ENCODE peak calls at places on chromosomes 7 and 10, in ten cellular contexts. One of them, this sample, is unnamed.

GRCh38 chr10:48215148-48215982 is 59.1 kb downstream of the FRMPD2 start:
- DNase-seq in CD8-positive, alpha-beta T cell: peak; percentile 23
- DNase-seq in psoas muscle: no peak
- DNase-seq in NCI-H345: peak; percentile 40
- DNase-seq in GM03348: peak; percentile 47
- DNase-seq in H9: peak; percentile 72
- DNase-seq in mucosa of gallbladder: peak; percentile 19
- DNase-seq in AG04450: no peak
- DNase-seq in HEK293T: peak; percentile 71
- DNase-seq in renal cortical epithelial cell: peak; percentile 46
- DNase-seq in this sample: no peak

GRCh38 chr10:77159538-77160110 is 478.0 kb downstream of the KCNMA1 start:
- DNase-seq in CD8-positive, alpha-beta T cell: no peak
- DNase-seq in psoas muscle: no peak
- DNase-seq in NCI-H345: no peak
- DNase-seq in GM03348: peak; percentile 19
- DNase-seq in H9: no peak
- DNase-seq in mucosa of gallbladder: no peak
- DNase-seq in AG04450: no peak
- DNase-seq in HEK293T: no peak
- DNase-seq in renal cortical epithelial cell: peak; percentile 88
- DNase-seq in this sample: no peak

GRCh38 chr10:17685227-17685840 is 41.4 kb downstream of the STAM start:
- DNase-seq in CD8-positive, alpha-beta T cell: no peak
- DNase-seq in psoas muscle: no peak
- DNase-seq in NCI-H345: no peak
- DNase-seq in GM03348: no peak
- DNase-seq in H9: no peak
- DNase-seq in mucosa of gallbladder: no peak
- DNase-seq in AG04450: no peak
- DNase-seq in HEK293T: no peak
- DNase-seq in renal cortical epithelial cell: no peak
- DNase-seq in this sample: no peak

GRCh38 chr7:34756025-34756437 is 98.0 kb downstream of the NPSR1 start:
- DNase-seq in CD8-positive, alpha-beta T cell: no peak
- DNase-seq in psoas muscle: no peak
- DNase-seq in NCI-H345: peak; percentile 60
- DNase-seq in GM03348: no peak
- DNase-seq in H9: no peak
- DNase-seq in mucosa of gallbladder: no peak
- DNase-seq in AG04450: no peak
- DNase-seq in HEK293T: no peak
- DNase-seq in renal cortical epithelial cell: peak; percentile 66
- DNase-seq in this sample: no peak

GRCh38 chr7:79241288-79242055 is 212.0 kb downstream of the MAGI2 start:
- DNase-seq in CD8-positive, alpha-beta T cell: no peak
- DNase-seq in psoas muscle: no peak
- DNase-seq in NCI-H345: no peak
- DNase-seq in GM03348: peak; percentile 63
- DNase-seq in H9: no peak
- DNase-seq in mucosa of gallbladder: no peak
- DNase-seq in AG04450: peak; percentile 29
- DNase-seq in HEK293T: no peak
- DNase-seq in renal cortical epithelial cell: peak; percentile 79
- DNase-seq in this sample: no peak

GRCh38 chr7:55132890-55133551 is 114.2 kb downstream of the EGFR start:
- DNase-seq in CD8-positive, alpha-beta T cell: no peak
- DNase-seq in psoas muscle: peak; percentile 54
- DNase-seq in NCI-H345: no peak
- DNase-seq in GM03348: peak; percentile 91
- DNase-seq in H9: no peak
- DNase-seq in mucosa of gallbladder: peak; percentile 81
- DNase-seq in AG04450: peak; percentile 98
- DNase-seq in HEK293T: no peak
- DNase-seq in renal cortical epithelial cell: peak; percentile 99
- DNase-seq in this sample: peak; percentile 90

GRCh38 chr7:103704701-103705100 is 258.7 kb upstream of the SLC26A5 start:
- DNase-seq in CD8-positive, alpha-beta T cell: no peak
- DNase-seq in psoas muscle: no peak
- DNase-seq in NCI-H345: no peak
- DNase-seq in GM03348: no peak
- DNase-seq in H9: no peak
- DNase-seq in mucosa of gallbladder: no peak
- DNase-seq in AG04450: no peak
- DNase-seq in HEK293T: no peak
- DNase-seq in renal cortical epithelial cell: no peak
- DNase-seq in this sample: no peak

GRCh38 chr7:70693690-70694356 is 438.1 kb upstream of the GALNT17 start:
- DNase-seq in CD8-positive, alpha-beta T cell: peak; percentile 57
- DNase-seq in psoas muscle: peak; percentile 91
- DNase-seq in NCI-H345: peak; percentile 88
- DNase-seq in GM03348: peak; percentile 88
- DNase-seq in H9: peak; percentile 77
- DNase-seq in mucosa of gallbladder: peak; percentile 78
- DNase-seq in AG04450: no peak
- DNase-seq in HEK293T: peak; percentile 66
- DNase-seq in renal cortical epithelial cell: no peak
- DNase-seq in this sample: peak; percentile 26

GRCh38 chr10:28984431-28984830 is 304.4 kb upstream of the LYZL1 start:
- DNase-seq in CD8-positive, alpha-beta T cell: no peak
- DNase-seq in psoas muscle: peak; percentile 89
- DNase-seq in NCI-H345: peak; percentile 34
- DNase-seq in GM03348: peak; percentile 82
- DNase-seq in H9: no peak
- DNase-seq in mucosa of gallbladder: peak; percentile 91
- DNase-seq in AG04450: peak; percentile 27
- DNase-seq in HEK293T: no peak
- DNase-seq in renal cortical epithelial cell: peak; percentile 92
- DNase-seq in this sample: peak; percentile 19

GRCh38 chr7:69609901-69610674 is 11.8 kb downstream of the AUTS2 start:
- DNase-seq in CD8-positive, alpha-beta T cell: no peak
- DNase-seq in psoas muscle: no peak
- DNase-seq in NCI-H345: no peak
- DNase-seq in GM03348: no peak
- DNase-seq in H9: no peak
- DNase-seq in mucosa of gallbladder: no peak
- DNase-seq in AG04450: no peak
- DNase-seq in HEK293T: no peak
- DNase-seq in renal cortical epithelial cell: no peak
- DNase-seq in this sample: no peak